ENCODE peak calls at places on chromosomes 11 and 22, in five cellular contexts. X, Y, I, G and T are unnamed samples.

GRCh38 chr11:35343033-35343598 is 76.2 kb downstream of the SLC1A2 start:
- DNase-seq in X (no peak), Y (no peak), I (no peak), G (no peak), T (no peak)

GRCh38 chr11:1572200-1573076 is at the start of gene DUSP8:
- DNase-seq in X (peak; percentile 94), Y (peak; percentile 98), I (peak; percentile 87), G (peak; percentile 75), T (peak; percentile 91)

GRCh38 chr11:63557548-63557947 is 5.6 kb downstream of the PLAAT2 start:
- DNase-seq in X (peak; percentile 18), Y (no peak), I (no peak), G (peak; percentile 3), T (no peak)

GRCh38 chr11:33899383-33900037 is 7.6 kb upstream of the LMO2 start:
- DNase-seq in X (peak; percentile 64), Y (no peak), I (peak; percentile 46), G (no peak), T (peak; percentile 88)

GRCh38 chr11:19703211-19703610 is 9.4 kb upstream of the NAV2 start:
- DNase-seq in X (no peak), Y (no peak), I (no peak), G (no peak), T (no peak)

GRCh38 chr22:24436553-24436952 is 9.2 kb downstream of the ADORA2A start:
- DNase-seq in X (no peak), Y (no peak), I (no peak), G (no peak), T (no peak)

GRCh38 chr11:118560806-118561205 is 4.9 kb downstream of the IFT46 start:
- DNase-seq in X (no peak), Y (no peak), I (no peak), G (no peak), T (no peak)

GRCh38 chr11:112106070-112106469 is 19.4 kb downstream of the SDHD start:
- DNase-seq in X (no peak), Y (no peak), I (no peak), G (no peak), T (no peak)

GRCh38 chr11:33808228-33808828 is 34.0 kb upstream of the FBXO3 start:
- DNase-seq in X (peak; percentile 86), Y (peak; percentile 95), I (peak; percentile 85), G (peak; percentile 90), T (peak; percentile 83)

GRCh38 chr22:38754247-38755154 is 1.3 kb downstream of the SUN2 start:
- DNase-seq in X (peak; percentile 74), Y (peak; percentile 71), I (peak; percentile 41), G (peak; percentile 76), T (peak; percentile 88)

GRCh38 chr11:121391914-121392313 is 60.2 kb upstream of the SORL1 start:
- DNase-seq in X (peak; percentile 92), Y (no peak), I (no peak), G (no peak), T (no peak)

GRCh38 chr22:23192133-23192532 is 11.8 kb downstream of the BCR start:
- DNase-seq in X (no peak), Y (no peak), I (peak; percentile 79), G (no peak), T (no peak)

GRCh38 chr22:35202376-35202775 is 54.9 kb upstream of the HMGXB4 start:
- DNase-seq in X (no peak), Y (no peak), I (no peak), G (no peak), T (no peak)

GRCh38 chr11:23988381-23989006 is 508.4 kb upstream of the LUZP2 start:
- DNase-seq in X (no peak), Y (no peak), I (no peak), G (no peak), T (no peak)

GRCh38 chr11:316031-316701 is 2.3 kb downstream of the IFITM1 start:
- DNase-seq in X (no peak), Y (peak; percentile 76), I (no peak), G (peak; percentile 36), T (peak; percentile 37)

GRCh38 chr11:65615950-65616574 is 486 bp downstream of the PCNX3 start:
- DNase-seq in X (peak; percentile 62), Y (no peak), I (peak; percentile 58), G (no peak), T (no peak)

GRCh38 chr22:43060213-43060612 is 29.0 kb downstream of the TTLL1 start:
- DNase-seq in X (peak; percentile 45), Y (peak; percentile 80), I (peak; percentile 46), G (peak; percentile 86), T (peak; percentile 26)

GRCh38 chr11:2779499-2779980 is 79.7 kb upstream of the KCNQ1OT1 start:
- DNase-seq in X (no peak), Y (no peak), I (no peak), G (no peak), T (no peak)

GRCh38 chr22:27810566-27810965 is 9.0 kb upstream of the MN1 start:
- DNase-seq in X (peak; percentile 38), Y (no peak), I (no peak), G (no peak), T (peak; percentile 83)

GRCh38 chr22:43658823-43659222 is 153.3 kb downstream of the EFCAB6 start:
- DNase-seq in X (no peak), Y (no peak), I (no peak), G (no peak), T (no peak)

GRCh38 chr11:28976801-28977145 is 868.6 kb downstream of the METTL15 start:
- DNase-seq in X (no peak), Y (no peak), I (no peak), G (no peak), T (no peak)

GRCh38 chr11:21514298-21514697 is 678.6 kb upstream of the ANO5 start:
- DNase-seq in X (no peak), Y (peak; percentile 54), I (peak; percentile 53), G (peak; percentile 29), T (no peak)

GRCh38 chr11:47499614-47500013 is 50.7 kb upstream of the RAPSN start:
- DNase-seq in X (no peak), Y (no peak), I (no peak), G (no peak), T (no peak)

GRCh38 chr11:120632579-120632978 is 121.0 kb downstream of the GRIK4 start:
- DNase-seq in X (no peak), Y (no peak), I (no peak), G (no peak), T (no peak)

GRCh38 chr22:31143537-31143936 is 3.2 kb upstream of the PLA2G3 start:
- DNase-seq in X (no peak), Y (peak; percentile 35), I (no peak), G (peak; percentile 12), T (no peak)

GRCh38 chr11:35376613-35377012 is 42.7 kb downstream of the SLC1A2 start:
- DNase-seq in X (no peak), Y (no peak), I (no peak), G (no peak), T (no peak)

GRCh38 chr11:86577663-86578636 is 94.5 kb downstream of the ME3 start:
- DNase-seq in X (peak; percentile 79), Y (no peak), I (no peak), G (no peak), T (peak; percentile 69)

GRCh38 chr11:86580535-86580934 is 91.9 kb downstream of the ME3 start:
- DNase-seq in X (no peak), Y (no peak), I (no peak), G (no peak), T (no peak)

GRCh38 chr11:86576946-86577624 is 95.3 kb downstream of the ME3 start:
- DNase-seq in X (no peak), Y (no peak), I (no peak), G (no peak), T (no peak)

GRCh38 chr11:86579406-86579731 is 93.0 kb downstream of the ME3 start:
- DNase-seq in X (no peak), Y (no peak), I (no peak), G (no peak), T (no peak)

DNA sequence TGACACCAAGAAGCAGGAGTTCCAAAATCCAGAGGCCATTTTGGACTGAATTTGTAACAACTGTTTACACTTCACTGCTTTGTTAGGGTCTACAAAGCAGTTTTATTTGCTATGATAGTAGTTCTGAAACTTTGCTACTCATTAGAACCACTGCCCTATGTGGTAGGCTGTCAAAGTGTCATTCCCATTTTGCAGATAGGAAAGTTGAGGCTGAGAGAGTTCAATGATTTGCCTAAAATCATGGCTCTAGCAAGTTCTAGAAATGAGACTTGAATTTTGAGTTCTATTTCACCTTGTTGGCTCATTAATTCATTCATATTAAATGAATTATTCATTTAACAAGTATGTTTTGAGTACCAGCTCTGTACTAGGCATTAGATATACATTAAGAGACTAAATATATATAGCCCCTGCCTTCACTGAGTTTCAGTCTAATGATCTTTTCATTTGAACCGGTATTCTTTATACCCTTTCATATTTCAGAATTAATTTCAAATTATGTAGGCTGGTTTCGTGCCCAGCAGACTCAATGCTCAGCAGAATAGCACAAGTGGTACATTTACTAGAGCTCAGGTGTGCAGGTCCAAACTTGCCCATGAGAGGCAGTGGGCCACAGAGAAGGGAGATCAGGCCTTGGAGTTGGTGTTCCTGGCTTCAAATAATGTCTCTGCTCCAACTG is 93.5 kb downstream of the ME3 start:
- DNase-seq in X (no peak), Y (no peak), I (no peak), G (no peak), T (no peak)
- H3K4me1 ChIP-seq in X (peaks cover 4% of the 10 kb centered on the region), Y (peaks cover 15% of the 10 kb centered on the region), I (peaks cover 6% of the 10 kb centered on the region), G (no peaks in the 10 kb centered on the region), T (peaks cover 6% of the 10 kb centered on the region)

GRCh38 chr22:46070215-46070721 is 80.1 kb upstream of the PPARA start:
- DNase-seq in X (peak; percentile 72), Y (peak; percentile 85), I (peak; percentile 16), G (peak; percentile 58), T (peak; percentile 78)

GRCh38 chr22:46071451-46072029 is 78.8 kb upstream of the PPARA start:
- DNase-seq in X (peak; percentile 94), Y (peak; percentile 96), I (peak; percentile 66), G (peak; percentile 57), T (peak; percentile 97)

GRCh38 chr22:46069518-46070214 is 80.7 kb upstream of the PPARA start:
- DNase-seq in X (peak; percentile 98), Y (peak; percentile 94), I (no peak), G (peak; percentile 25), T (peak; percentile 94)

GRCh38 chr22:46072030-46072881 is 78.1 kb upstream of the PPARA start:
- DNase-seq in X (peak; percentile 73), Y (peak; percentile 85), I (no peak), G (peak; percentile 63), T (peak; percentile 47)

GRCh38 chr22:46070722-46071450 is 79.4 kb upstream of the PPARA start:
- DNase-seq in X (peak; percentile 68), Y (peak; percentile 88), I (peak; percentile 75), G (peak; percentile 61), T (peak; percentile 53)
- H3K4me1 ChIP-seq in X (peaks cover 33% of the 10 kb centered on the region), Y (peaks cover 22% of the 10 kb centered on the region), I (no peaks in the 10 kb centered on the region), G (peaks cover 9% of the 10 kb centered on the region), T (no peaks in the 10 kb centered on the region)

GRCh38 chr22:20039683-20040325 is 18.9 kb downstream of the TANGO2 start:
- DNase-seq in X (no peak), Y (no peak), I (no peak), G (no peak), T (no peak)
- H3K4me1 ChIP-seq in X (no peaks in the 10 kb centered on the region), Y (no peaks in the 10 kb centered on the region), I (no peaks in the 10 kb centered on the region), G (no peaks in the 10 kb centered on the region), T (no peaks in the 10 kb centered on the region)

GRCh38 chr11:78560066-78560597 is 14.5 kb downstream of the NARS2 start:
- DNase-seq in X (no peak), Y (no peak), I (no peak), G (no peak), T (no peak)

GRCh38 chr11:78560826-78561484 is 13.7 kb downstream of the NARS2 start:
- DNase-seq in X (peak; percentile 32), Y (no peak), I (no peak), G (no peak), T (no peak)

GRCh38 chr11:78551066-78551465 is 23.6 kb downstream of the NARS2 start:
- DNase-seq in X (no peak), Y (no peak), I (no peak), G (no peak), T (no peak)

GRCh38 chr11:78557236-78557635 is 17.4 kb downstream of the NARS2 start:
- DNase-seq in X (no peak), Y (no peak), I (peak; percentile 53), G (no peak), T (no peak)

GRCh38 chr11:78555592-78555991 is 19.1 kb downstream of the NARS2 start:
- DNase-seq in X (no peak), Y (no peak), I (no peak), G (no peak), T (no peak)
- H3K4me1 ChIP-seq in X (peaks cover 5% of the 10 kb centered on the region), Y (peaks cover 6% of the 10 kb centered on the region), I (peaks cover 18% of the 10 kb centered on the region), G (peaks cover 3% of the 10 kb centered on the region), T (no peaks in the 10 kb centered on the region)